ENCODE peak calls at places on chromosome X, in eight cellular contexts. One of them, this sample, is unnamed.

GRCh38 chrX:74248889-74249288 is 55.1 kb upstream of the ZCCHC13 start:
- DNase-seq in prostate gland: no peak
- DNase-seq in spleen: no peak
- DNase-seq in A549: peak
- DNase-seq in Peyer's patch: no peak
- DNase-seq in ovary: no peak
- DNase-seq in body of pancreas: no peak
- DNase-seq in stomach: no peak
- DNase-seq in this sample: no peak

GRCh38 chrX:106039920-106040319 is 1.4 kb upstream of the SERPINA7 start:
- DNase-seq in Peyer's patch: no peak
- DNase-seq in ovary: no peak
- DNase-seq in stomach: no peak
- DNase-seq in spleen: no peak
- DNase-seq in A549: peak
- DNase-seq in body of pancreas: peak
- DNase-seq in prostate gland: no peak
- DNase-seq in this sample: peak

GRCh38 chrX:40108959-40109287 is 11.2 kb upstream of the BCOR start:
- DNase-seq in stomach: peak
- DNase-seq in A549: peak
- DNase-seq in prostate gland: peak
- DNase-seq in ovary: peak
- DNase-seq in Peyer's patch: peak
- DNase-seq in body of pancreas: peak
- DNase-seq in spleen: peak
- DNase-seq in this sample: peak

GRCh38 chrX:137430301-137430700 is 135.6 kb upstream of the ZIC3 start:
- DNase-seq in stomach: no peak
- DNase-seq in body of pancreas: no peak
- DNase-seq in prostate gland: no peak
- DNase-seq in spleen: no peak
- DNase-seq in ovary: no peak
- DNase-seq in Peyer's patch: no peak
- DNase-seq in A549: no peak
- DNase-seq in this sample: no peak

GRCh38 chrX:11558972-11559371 is 106.7 kb downstream of the ARHGAP6 start:
- DNase-seq in Peyer's patch: no peak
- DNase-seq in stomach: peak
- DNase-seq in spleen: no peak
- DNase-seq in ovary: no peak
- DNase-seq in A549: peak
- DNase-seq in body of pancreas: no peak
- DNase-seq in prostate gland: no peak
- DNase-seq in this sample: no peak

GRCh38 chrX:53089224-53089842 is 4.6 kb upstream of the KANTR start:
- DNase-seq in prostate gland: peak
- DNase-seq in spleen: peak
- DNase-seq in A549: peak
- DNase-seq in body of pancreas: peak
- DNase-seq in stomach: peak
- DNase-seq in ovary: peak
- DNase-seq in Peyer's patch: peak
- DNase-seq in this sample: no peak

GRCh38 chrX:23902419-23902818 is 5.3 kb downstream of the APOO start:
- DNase-seq in Peyer's patch: no peak
- DNase-seq in spleen: no peak
- DNase-seq in A549: peak
- DNase-seq in body of pancreas: peak
- DNase-seq in ovary: no peak
- DNase-seq in prostate gland: peak
- DNase-seq in stomach: no peak
- DNase-seq in this sample: no peak

GRCh38 chrX:7515681-7516413 is 327.1 kb upstream of the VCX start:
- DNase-seq in spleen: no peak
- DNase-seq in stomach: no peak
- DNase-seq in Peyer's patch: no peak
- DNase-seq in A549: no peak
- DNase-seq in ovary: no peak
- DNase-seq in prostate gland: no peak
- DNase-seq in body of pancreas: no peak
- DNase-seq in this sample: no peak

GRCh38 chrX:15619053-15619772 is 18.5 kb upstream of the ACE2 start:
- DNase-seq in prostate gland: peak
- DNase-seq in A549: peak
- DNase-seq in Peyer's patch: no peak
- DNase-seq in body of pancreas: peak
- DNase-seq in spleen: no peak
- DNase-seq in ovary: no peak
- DNase-seq in stomach: no peak
- DNase-seq in this sample: no peak

GRCh38 chrX:14963447-14964236 is 90.4 kb downstream of the MOSPD2 start:
- DNase-seq in ovary: no peak
- DNase-seq in spleen: no peak
- DNase-seq in stomach: no peak
- DNase-seq in Peyer's patch: no peak
- DNase-seq in A549: peak
- DNase-seq in prostate gland: no peak
- DNase-seq in body of pancreas: no peak
- DNase-seq in this sample: no peak

GRCh38 chrX:1535241-1536041 is 1.5 kb downstream of the P2RY8 start:
- DNase-seq in prostate gland: no peak
- DNase-seq in Peyer's patch: peak
- DNase-seq in spleen: peak
- DNase-seq in A549: no peak
- DNase-seq in stomach: no peak
- DNase-seq in ovary: no peak
- DNase-seq in body of pancreas: peak
- DNase-seq in this sample: peak

GRCh38 chrX:85243761-85244410 is at the start of the genes SATL1 and ZNF711:
- DNase-seq in stomach: peak
- DNase-seq in ovary: peak
- DNase-seq in Peyer's patch: peak
- DNase-seq in spleen: peak
- DNase-seq in body of pancreas: peak
- DNase-seq in prostate gland: peak
- DNase-seq in A549: peak
- DNase-seq in this sample: peak

GRCh38 chrX:130560558-130560957 is 158.8 kb downstream of the RBMX2 start:
- DNase-seq in spleen: no peak
- DNase-seq in A549: no peak
- DNase-seq in stomach: no peak
- DNase-seq in ovary: no peak
- DNase-seq in body of pancreas: no peak
- DNase-seq in Peyer's patch: no peak
- DNase-seq in prostate gland: no peak
- DNase-seq in this sample: no peak

GRCh38 chrX:17435476-17435875 is 60.5 kb downstream of the NHS start:
- DNase-seq in prostate gland: no peak
- DNase-seq in Peyer's patch: no peak
- DNase-seq in ovary: no peak
- DNase-seq in stomach: no peak
- DNase-seq in body of pancreas: no peak
- DNase-seq in A549: no peak
- DNase-seq in spleen: no peak
- DNase-seq in this sample: no peak

GRCh38 chrX:68440940-68441339 is 7.6 kb upstream of the OPHN1 start:
- DNase-seq in spleen: no peak
- DNase-seq in prostate gland: peak
- DNase-seq in stomach: peak
- DNase-seq in body of pancreas: peak
- DNase-seq in Peyer's patch: no peak
- DNase-seq in A549: peak
- DNase-seq in ovary: peak
- DNase-seq in this sample: peak

GRCh38 chrX:23828894-23829293 is 45.9 kb downstream of the SAT1 start:
- DNase-seq in stomach: no peak
- DNase-seq in ovary: no peak
- DNase-seq in body of pancreas: no peak
- DNase-seq in Peyer's patch: no peak
- DNase-seq in A549: no peak
- DNase-seq in prostate gland: no peak
- DNase-seq in spleen: no peak
- DNase-seq in this sample: no peak

GRCh38 chrX:46308106-46308505 is 237.1 kb downstream of the ZNF674 start:
- DNase-seq in stomach: no peak
- DNase-seq in body of pancreas: no peak
- DNase-seq in spleen: no peak
- DNase-seq in ovary: no peak
- DNase-seq in prostate gland: no peak
- DNase-seq in Peyer's patch: no peak
- DNase-seq in A549: no peak
- DNase-seq in this sample: no peak

GRCh38 chrX:33207056-33207455 is 4.3 kb downstream of the DMD start:
- DNase-seq in ovary: no peak
- DNase-seq in body of pancreas: no peak
- DNase-seq in spleen: no peak
- DNase-seq in A549: no peak
- DNase-seq in stomach: no peak
- DNase-seq in Peyer's patch: no peak
- DNase-seq in prostate gland: no peak
- DNase-seq in this sample: no peak

GRCh38 chrX:33210156-33210555 is 1.2 kb downstream of the DMD start:
- DNase-seq in A549: no peak
- DNase-seq in prostate gland: no peak
- DNase-seq in body of pancreas: no peak
- DNase-seq in stomach: no peak
- DNase-seq in spleen: no peak
- DNase-seq in ovary: no peak
- DNase-seq in Peyer's patch: no peak
- DNase-seq in this sample: no peak

GRCh38 chrX:33211356-33212254 is at the start of gene DMD:
- DNase-seq in spleen: no peak
- DNase-seq in Peyer's patch: no peak
- DNase-seq in A549: no peak
- DNase-seq in body of pancreas: peak
- DNase-seq in ovary: peak
- DNase-seq in stomach: no peak
- DNase-seq in prostate gland: peak
- DNase-seq in this sample: no peak
- TF ChIP-seq POLR2A in spleen: no peak
- TF ChIP-seq POLR2A in Peyer's patch: no peak
- TF ChIP-seq POLR2A in A549: no peak
- TF ChIP-seq POLR2A in body of pancreas: no peak
- TF ChIP-seq POLR2A in ovary: no peak
- TF ChIP-seq POLR2A in stomach: no peak
- TF ChIP-seq POLR2A in prostate gland: no peak
- TF ChIP-seq POLR2A in this sample: no peak

DNA sequence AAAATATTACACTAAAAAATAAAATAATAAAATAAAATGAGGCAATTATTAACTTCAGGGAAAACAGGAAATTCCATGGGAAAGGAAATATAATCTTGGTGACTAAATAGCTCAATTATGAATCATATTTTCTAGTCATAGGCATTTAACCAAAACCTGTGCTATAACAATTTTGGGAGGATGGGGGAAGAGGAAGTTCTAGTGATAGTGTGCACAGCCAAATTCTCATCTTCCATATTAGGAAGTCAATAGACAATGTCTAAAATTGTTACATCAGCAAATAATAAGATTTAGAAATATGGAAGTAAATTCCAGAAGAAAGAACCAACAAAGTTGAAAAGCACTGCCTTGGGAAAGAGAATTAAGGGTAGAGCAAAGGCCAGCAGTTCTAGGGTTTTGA is 2.8 kb downstream of the AWAT2 start:
- DNase-seq in ovary: no peak
- DNase-seq in body of pancreas: no peak
- DNase-seq in prostate gland: no peak
- DNase-seq in spleen: no peak
- DNase-seq in Peyer's patch: no peak
- DNase-seq in A549: no peak
- DNase-seq in stomach: no peak
- DNase-seq in this sample: no peak
- TF ChIP-seq CTCF in ovary: no peak
- TF ChIP-seq CTCF in body of pancreas: no peak
- TF ChIP-seq CTCF in prostate gland: no peak
- TF ChIP-seq CTCF in spleen: no peak
- TF ChIP-seq CTCF in Peyer's patch: no peak
- TF ChIP-seq CTCF in A549: no peak
- TF ChIP-seq CTCF in stomach: no peak
- TF ChIP-seq CTCF in this sample: no peak

GRCh38 chrX:100411802-100412333 is 1.8 kb upstream of the PCDH19 start:
- DNase-seq in body of pancreas: no peak
- DNase-seq in prostate gland: no peak
- DNase-seq in spleen: no peak
- DNase-seq in ovary: no peak
- DNase-seq in Peyer's patch: no peak
- DNase-seq in A549: no peak
- DNase-seq in stomach: no peak
- DNase-seq in this sample: no peak
- H3K27ac ChIP-seq in body of pancreas: no peak
- H3K27ac ChIP-seq in prostate gland: no peak
- H3K27ac ChIP-seq in spleen: no peak
- H3K27ac ChIP-seq in ovary: no peak
- H3K27ac ChIP-seq in Peyer's patch: no peak
- H3K27ac ChIP-seq in A549: no peak
- H3K27ac ChIP-seq in stomach: no peak
- H3K27ac ChIP-seq in this sample: no peak

GRCh38 chrX:131828482-131828881 is 194.6 kb upstream of the STK26 start:
- DNase-seq in body of pancreas: no peak
- DNase-seq in ovary: no peak
- DNase-seq in prostate gland: no peak
- DNase-seq in A549: no peak
- DNase-seq in spleen: no peak
- DNase-seq in Peyer's patch: no peak
- DNase-seq in stomach: no peak
- DNase-seq in this sample: no peak

GRCh38 chrX:131826572-131826971 is 196.5 kb upstream of the STK26 start:
- DNase-seq in body of pancreas: no peak
- DNase-seq in prostate gland: no peak
- DNase-seq in A549: no peak
- DNase-seq in Peyer's patch: no peak
- DNase-seq in ovary: no peak
- DNase-seq in stomach: no peak
- DNase-seq in spleen: no peak
- DNase-seq in this sample: no peak

GRCh38 chrX:131831185-131831520 is 191.9 kb upstream of the STK26 start:
- DNase-seq in A549: no peak
- DNase-seq in Peyer's patch: no peak
- DNase-seq in ovary: no peak
- DNase-seq in prostate gland: no peak
- DNase-seq in body of pancreas: no peak
- DNase-seq in spleen: no peak
- DNase-seq in stomach: no peak
- DNase-seq in this sample: no peak

GRCh38 chrX:131830400-131831184 is 192.5 kb upstream of the STK26 start:
- DNase-seq in A549: peak
- DNase-seq in stomach: peak
- DNase-seq in ovary: peak
- DNase-seq in spleen: peak
- DNase-seq in body of pancreas: peak
- DNase-seq in Peyer's patch: peak
- DNase-seq in prostate gland: no peak
- DNase-seq in this sample: peak

DNA sequence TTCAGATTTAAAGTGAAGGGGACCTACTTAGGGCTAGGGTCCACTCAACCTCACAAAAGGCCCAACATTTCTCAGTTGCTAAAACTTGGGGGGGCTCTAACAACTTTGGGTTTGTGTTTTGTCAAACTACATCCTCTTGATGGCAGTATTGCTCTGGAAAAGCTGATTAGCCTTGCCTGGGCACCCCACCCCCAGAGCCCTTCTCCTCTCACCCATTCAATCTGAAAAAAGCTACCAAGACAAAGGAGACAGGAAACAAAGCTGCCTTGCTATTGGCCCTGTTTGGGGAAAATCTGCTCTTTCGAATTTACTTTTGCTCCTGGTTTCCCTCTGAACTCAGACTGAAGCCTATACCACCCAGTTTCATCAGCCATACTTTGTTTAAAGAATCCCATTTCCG is 195.2 kb upstream of the STK26 start:
- DNase-seq in Peyer's patch: no peak
- DNase-seq in body of pancreas: peak
- DNase-seq in A549: peak
- DNase-seq in stomach: no peak
- DNase-seq in ovary: no peak
- DNase-seq in prostate gland: no peak
- DNase-seq in spleen: no peak
- DNase-seq in this sample: no peak
- TF ChIP-seq POLR2A in Peyer's patch: no peak
- TF ChIP-seq POLR2A in body of pancreas: no peak
- TF ChIP-seq POLR2A in A549: no peak
- TF ChIP-seq POLR2A in stomach: no peak
- TF ChIP-seq POLR2A in ovary: no peak
- TF ChIP-seq POLR2A in prostate gland: no peak
- TF ChIP-seq POLR2A in spleen: no peak
- TF ChIP-seq POLR2A in this sample: no peak